ENCODE peak calls at places on chromosomes 1 and 21, in eight cellular contexts. One of them, this sample, is unnamed.

GRCh38 chr1:43996733-43997115 is 5.3 kb downstream of the CCDC24 start:
- DNase-seq in dorsolateral prefrontal cortex: no peak
- DNase-seq in mammary epithelial cell: no peak
- DNase-seq in effector memory CD4-positive, alpha-beta T cell: no peak
- DNase-seq in IMR-90: no peak
- DNase-seq in lower lobe of right lung: no peak
- DNase-seq in AG04450: no peak
- DNase-seq in HCT116: no peak
- DNase-seq in this sample: no peak

GRCh38 chr1:13725714-13726175 is 25.8 kb downstream of the PRDM2 start:
- DNase-seq in dorsolateral prefrontal cortex: no peak
- DNase-seq in mammary epithelial cell: peak; percentile 34
- DNase-seq in effector memory CD4-positive, alpha-beta T cell: peak; percentile 44
- DNase-seq in IMR-90: peak; percentile 25
- DNase-seq in lower lobe of right lung: no peak
- DNase-seq in AG04450: no peak
- DNase-seq in HCT116: peak; percentile 23
- DNase-seq in this sample: peak; percentile 73

GRCh38 chr21:45985471-45986315 is 4.1 kb downstream of the COL6A1 start:
- DNase-seq in dorsolateral prefrontal cortex: no peak
- DNase-seq in mammary epithelial cell: no peak
- DNase-seq in effector memory CD4-positive, alpha-beta T cell: no peak
- DNase-seq in IMR-90: no peak
- DNase-seq in lower lobe of right lung: peak; percentile 43
- DNase-seq in AG04450: no peak
- DNase-seq in HCT116: no peak
- DNase-seq in this sample: no peak

GRCh38 chr21:38840456-38841129 is 34.9 kb downstream of the ETS2 start:
- DNase-seq in dorsolateral prefrontal cortex: no peak
- DNase-seq in mammary epithelial cell: no peak
- DNase-seq in effector memory CD4-positive, alpha-beta T cell: no peak
- DNase-seq in IMR-90: no peak
- DNase-seq in lower lobe of right lung: no peak
- DNase-seq in AG04450: no peak
- DNase-seq in HCT116: no peak
- DNase-seq in this sample: no peak

GRCh38 chr1:201061886-201062285 is 38.4 kb upstream of the KIF21B start:
- DNase-seq in dorsolateral prefrontal cortex: no peak
- DNase-seq in mammary epithelial cell: no peak
- DNase-seq in effector memory CD4-positive, alpha-beta T cell: no peak
- DNase-seq in IMR-90: no peak
- DNase-seq in lower lobe of right lung: no peak
- DNase-seq in AG04450: no peak
- DNase-seq in HCT116: no peak
- DNase-seq in this sample: no peak

GRCh38 chr1:190658907-190659306 is 181.2 kb upstream of the BRINP3 start:
- DNase-seq in dorsolateral prefrontal cortex: no peak
- DNase-seq in mammary epithelial cell: no peak
- DNase-seq in effector memory CD4-positive, alpha-beta T cell: no peak
- DNase-seq in IMR-90: peak; percentile 12
- DNase-seq in lower lobe of right lung: no peak
- DNase-seq in AG04450: no peak
- DNase-seq in HCT116: no peak
- DNase-seq in this sample: no peak

GRCh38 chr1:97783762-97784161 is 137.1 kb downstream of the DPYD start:
- DNase-seq in dorsolateral prefrontal cortex: no peak
- DNase-seq in mammary epithelial cell: no peak
- DNase-seq in effector memory CD4-positive, alpha-beta T cell: no peak
- DNase-seq in IMR-90: no peak
- DNase-seq in lower lobe of right lung: no peak
- DNase-seq in AG04450: no peak
- DNase-seq in HCT116: no peak
- DNase-seq in this sample: no peak

GRCh38 chr1:176987016-176987415 is 177.5 kb downstream of the ASTN1 start:
- DNase-seq in dorsolateral prefrontal cortex: no peak
- DNase-seq in mammary epithelial cell: peak; percentile 58
- DNase-seq in effector memory CD4-positive, alpha-beta T cell: no peak
- DNase-seq in IMR-90: peak; percentile 1
- DNase-seq in lower lobe of right lung: no peak
- DNase-seq in AG04450: no peak
- DNase-seq in HCT116: no peak
- DNase-seq in this sample: peak; percentile 24

GRCh38 chr1:228882785-228883450 is 147.6 kb downstream of the RHOU start:
- DNase-seq in dorsolateral prefrontal cortex: no peak
- DNase-seq in mammary epithelial cell: no peak
- DNase-seq in effector memory CD4-positive, alpha-beta T cell: no peak
- DNase-seq in IMR-90: no peak
- DNase-seq in lower lobe of right lung: no peak
- DNase-seq in AG04450: no peak
- DNase-seq in HCT116: no peak
- DNase-seq in this sample: no peak

GRCh38 chr1:76640092-76640491 is 227.2 kb upstream of the ST6GALNAC5 start:
- DNase-seq in dorsolateral prefrontal cortex: no peak
- DNase-seq in mammary epithelial cell: peak; percentile 31
- DNase-seq in effector memory CD4-positive, alpha-beta T cell: no peak
- DNase-seq in IMR-90: peak; percentile 11
- DNase-seq in lower lobe of right lung: no peak
- DNase-seq in AG04450: no peak
- DNase-seq in HCT116: peak; percentile 29
- DNase-seq in this sample: peak; percentile 73

GRCh38 chr1:171422489-171422888 is 62.8 kb upstream of the PRRC2C start:
- DNase-seq in dorsolateral prefrontal cortex: no peak
- DNase-seq in mammary epithelial cell: peak; percentile 24
- DNase-seq in effector memory CD4-positive, alpha-beta T cell: no peak
- DNase-seq in IMR-90: peak; percentile 62
- DNase-seq in lower lobe of right lung: no peak
- DNase-seq in AG04450: peak; percentile 7
- DNase-seq in HCT116: no peak
- DNase-seq in this sample: no peak

GRCh38 chr1:157732755-157733154 is 32.2 kb upstream of the FCRL3 start:
- DNase-seq in dorsolateral prefrontal cortex: no peak
- DNase-seq in mammary epithelial cell: no peak
- DNase-seq in effector memory CD4-positive, alpha-beta T cell: no peak
- DNase-seq in IMR-90: no peak
- DNase-seq in lower lobe of right lung: no peak
- DNase-seq in AG04450: no peak
- DNase-seq in HCT116: no peak
- DNase-seq in this sample: no peak

GRCh38 chr1:161021168-161021958 is 411 bp upstream of the F11R start:
- DNase-seq in dorsolateral prefrontal cortex: peak; percentile 63
- DNase-seq in mammary epithelial cell: peak; percentile 100
- DNase-seq in effector memory CD4-positive, alpha-beta T cell: peak; percentile 92
- DNase-seq in IMR-90: peak; percentile 20
- DNase-seq in lower lobe of right lung: peak; percentile 97
- DNase-seq in AG04450: no peak
- DNase-seq in HCT116: peak; percentile 99
- DNase-seq in this sample: no peak

GRCh38 chr1:161018631-161018930 is 2.4 kb downstream of the F11R start:
- DNase-seq in dorsolateral prefrontal cortex: no peak
- DNase-seq in mammary epithelial cell: no peak
- DNase-seq in effector memory CD4-positive, alpha-beta T cell: no peak
- DNase-seq in IMR-90: no peak
- DNase-seq in lower lobe of right lung: no peak
- DNase-seq in AG04450: no peak
- DNase-seq in HCT116: no peak
- DNase-seq in this sample: no peak

GRCh38 chr1:161020573-161021167 is at the start of gene F11R:
- DNase-seq in dorsolateral prefrontal cortex: no peak
- DNase-seq in mammary epithelial cell: peak; percentile 87
- DNase-seq in effector memory CD4-positive, alpha-beta T cell: no peak
- DNase-seq in IMR-90: no peak
- DNase-seq in lower lobe of right lung: peak; percentile 79
- DNase-seq in AG04450: no peak
- DNase-seq in HCT116: no peak
- DNase-seq in this sample: peak; percentile 43

GRCh38 chr1:161021959-161022332 is 994 bp upstream of the F11R start:
- DNase-seq in dorsolateral prefrontal cortex: no peak
- DNase-seq in mammary epithelial cell: peak; percentile 82
- DNase-seq in effector memory CD4-positive, alpha-beta T cell: no peak
- DNase-seq in IMR-90: peak; percentile 33
- DNase-seq in lower lobe of right lung: no peak
- DNase-seq in AG04450: no peak
- DNase-seq in HCT116: no peak
- DNase-seq in this sample: no peak

DNA sequence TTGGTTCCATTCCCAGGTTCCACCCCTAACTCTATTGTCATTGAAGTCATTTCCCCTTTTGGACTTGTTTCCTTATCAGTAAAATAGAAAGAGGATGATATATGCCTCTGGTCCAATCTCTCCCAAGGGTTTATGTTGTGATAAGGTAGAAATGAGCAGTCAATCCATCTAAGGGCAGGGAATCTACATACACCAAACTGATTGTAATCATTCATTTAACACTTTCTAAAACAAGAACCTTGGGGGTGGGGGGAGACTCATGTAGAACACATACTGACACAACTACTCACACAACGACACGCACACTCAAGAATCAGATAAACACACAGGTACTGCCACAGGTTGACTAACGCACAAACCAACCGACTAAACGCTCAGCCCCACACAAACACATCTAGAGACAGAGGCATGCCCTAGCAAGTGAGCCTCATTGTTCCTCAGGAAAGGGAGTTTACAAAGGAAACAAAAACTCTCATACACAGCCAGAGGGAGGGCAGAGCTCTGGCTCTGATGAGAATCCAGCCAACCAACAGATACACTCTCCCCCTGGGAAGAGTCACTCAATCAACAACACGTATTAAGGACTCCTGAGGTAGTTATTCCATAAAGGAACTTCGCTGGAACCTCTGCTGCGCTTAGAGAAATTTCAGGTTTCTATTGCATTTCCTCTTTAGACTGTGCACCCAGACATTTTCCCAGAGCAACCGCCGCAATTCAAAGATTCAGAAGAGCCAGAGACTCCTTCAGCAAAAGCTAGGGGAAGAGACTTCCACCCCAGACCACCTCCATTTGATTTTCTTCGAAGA is 982 bp downstream of the F11R start:
- DNase-seq in dorsolateral prefrontal cortex: no peak
- DNase-seq in mammary epithelial cell: peak; percentile 95
- DNase-seq in effector memory CD4-positive, alpha-beta T cell: no peak
- DNase-seq in IMR-90: no peak
- DNase-seq in lower lobe of right lung: no peak
- DNase-seq in AG04450: no peak
- DNase-seq in HCT116: no peak
- DNase-seq in this sample: no peak
- H3K4me3 ChIP-seq in dorsolateral prefrontal cortex: peak overlapping the region; percentile 48
- H3K4me3 ChIP-seq in mammary epithelial cell: peak overlapping the region; percentile 74
- H3K4me3 ChIP-seq in effector memory CD4-positive, alpha-beta T cell: peak overlapping the region; percentile 69
- H3K4me3 ChIP-seq in IMR-90: peak overlapping the region; percentile 58
- H3K4me3 ChIP-seq in lower lobe of right lung: peak overlapping the region; percentile 91
- H3K4me3 ChIP-seq in AG04450: peak overlapping the region; percentile 58
- H3K4me3 ChIP-seq in HCT116: peak overlapping the region; percentile 97
- H3K4me3 ChIP-seq in this sample: peak overlapping the region; percentile 91

GRCh38 chr1:90835172-90835660 is 118.1 kb upstream of the BARHL2 start:
- DNase-seq in dorsolateral prefrontal cortex: no peak
- DNase-seq in mammary epithelial cell: no peak
- DNase-seq in effector memory CD4-positive, alpha-beta T cell: no peak
- DNase-seq in IMR-90: no peak
- DNase-seq in lower lobe of right lung: no peak
- DNase-seq in AG04450: no peak
- DNase-seq in HCT116: no peak
- DNase-seq in this sample: no peak

GRCh38 chr1:90836345-90836679 is 119.2 kb upstream of the BARHL2 start:
- DNase-seq in dorsolateral prefrontal cortex: no peak
- DNase-seq in mammary epithelial cell: no peak
- DNase-seq in effector memory CD4-positive, alpha-beta T cell: no peak
- DNase-seq in IMR-90: no peak
- DNase-seq in lower lobe of right lung: no peak
- DNase-seq in AG04450: no peak
- DNase-seq in HCT116: no peak
- DNase-seq in this sample: no peak

GRCh38 chr1:90834354-90835171 is 117.5 kb upstream of the BARHL2 start:
- DNase-seq in dorsolateral prefrontal cortex: no peak
- DNase-seq in mammary epithelial cell: no peak
- DNase-seq in effector memory CD4-positive, alpha-beta T cell: no peak
- DNase-seq in IMR-90: no peak
- DNase-seq in lower lobe of right lung: no peak
- DNase-seq in AG04450: no peak
- DNase-seq in HCT116: no peak
- DNase-seq in this sample: no peak

GRCh38 chr1:90837420-90837819 is 120.3 kb upstream of the BARHL2 start:
- DNase-seq in dorsolateral prefrontal cortex: no peak
- DNase-seq in mammary epithelial cell: no peak
- DNase-seq in effector memory CD4-positive, alpha-beta T cell: no peak
- DNase-seq in IMR-90: no peak
- DNase-seq in lower lobe of right lung: no peak
- DNase-seq in AG04450: no peak
- DNase-seq in HCT116: no peak
- DNase-seq in this sample: no peak

GRCh38 chr1:90835661-90836344 is 118.7 kb upstream of the BARHL2 start:
- DNase-seq in dorsolateral prefrontal cortex: no peak
- DNase-seq in mammary epithelial cell: no peak
- DNase-seq in effector memory CD4-positive, alpha-beta T cell: no peak
- DNase-seq in IMR-90: no peak
- DNase-seq in lower lobe of right lung: no peak
- DNase-seq in AG04450: no peak
- DNase-seq in HCT116: no peak
- DNase-seq in this sample: no peak
- H3K27me3 ChIP-seq in dorsolateral prefrontal cortex: peaks cover 96% of the 10 kb centered on the region
- H3K27me3 ChIP-seq in mammary epithelial cell: peaks cover 41% of the 10 kb centered on the region
- H3K27me3 ChIP-seq in effector memory CD4-positive, alpha-beta T cell: peaks cover 63% of the 10 kb centered on the region
- H3K27me3 ChIP-seq in IMR-90: peaks cover 86% of the 10 kb centered on the region
- H3K27me3 ChIP-seq in lower lobe of right lung: peaks cover 93% of the 10 kb centered on the region
- H3K27me3 ChIP-seq in AG04450: peaks cover 80% of the 10 kb centered on the region
- H3K27me3 ChIP-seq in HCT116: no peaks in the 10 kb centered on the region
- H3K27me3 ChIP-seq in this sample: peaks cover 20% of the 10 kb centered on the region

GRCh38 chr1:15948091-15948591 is 27.8 kb downstream of the ZBTB17 start:
- DNase-seq in dorsolateral prefrontal cortex: no peak
- DNase-seq in mammary epithelial cell: no peak
- DNase-seq in effector memory CD4-positive, alpha-beta T cell: no peak
- DNase-seq in IMR-90: no peak
- DNase-seq in lower lobe of right lung: no peak
- DNase-seq in AG04450: no peak
- DNase-seq in HCT116: no peak
- DNase-seq in this sample: no peak
- H3K4me3 ChIP-seq in dorsolateral prefrontal cortex: no peak overlapping the region
- H3K4me3 ChIP-seq in mammary epithelial cell: no peak overlapping the region
- H3K4me3 ChIP-seq in effector memory CD4-positive, alpha-beta T cell: no peak overlapping the region
- H3K4me3 ChIP-seq in IMR-90: no peak overlapping the region
- H3K4me3 ChIP-seq in lower lobe of right lung: no peak overlapping the region
- H3K4me3 ChIP-seq in AG04450: no peak overlapping the region
- H3K4me3 ChIP-seq in HCT116: no peak overlapping the region
- H3K4me3 ChIP-seq in this sample: peak overlapping the region; percentile 26

DNA sequence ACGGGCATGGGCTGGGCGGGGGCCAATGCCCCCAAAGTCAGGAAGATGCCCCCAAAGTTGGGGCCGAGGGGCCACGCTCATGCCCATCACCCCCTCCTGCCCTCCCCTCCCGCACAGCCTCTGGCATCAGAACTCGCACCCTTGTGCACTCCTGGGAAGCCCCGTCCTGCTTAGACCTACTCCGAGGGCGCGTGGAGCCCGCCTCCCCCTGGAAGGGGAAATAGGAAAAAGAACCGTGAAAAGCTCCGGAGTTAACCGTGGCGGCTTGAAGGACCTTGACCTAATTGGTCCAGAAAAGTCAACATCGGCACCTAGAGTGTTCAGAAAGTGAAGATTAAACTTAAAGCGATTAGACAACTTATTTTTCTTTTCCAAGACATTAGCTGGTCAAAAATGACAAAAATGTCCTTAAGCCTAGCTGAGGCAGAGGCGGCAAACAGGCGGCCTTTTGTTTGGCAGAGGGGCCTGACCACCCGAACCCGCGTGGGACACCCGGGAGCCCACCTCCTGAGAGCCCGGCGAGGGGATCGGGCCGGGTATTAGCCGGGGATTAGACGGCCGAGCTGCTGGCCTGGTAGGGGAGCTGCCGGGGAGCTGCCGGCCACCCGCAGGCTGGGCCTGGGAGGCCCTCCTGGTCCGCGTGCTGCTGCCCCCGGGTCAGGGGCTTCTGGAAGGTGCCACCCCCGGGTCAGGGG is 65.5 kb downstream of the PRDM16 start:
- DNase-seq in dorsolateral prefrontal cortex: no peak
- DNase-seq in mammary epithelial cell: no peak
- DNase-seq in effector memory CD4-positive, alpha-beta T cell: no peak
- DNase-seq in IMR-90: no peak
- DNase-seq in lower lobe of right lung: no peak
- DNase-seq in AG04450: no peak
- DNase-seq in HCT116: no peak
- DNase-seq in this sample: no peak
- H3K27me3 ChIP-seq in dorsolateral prefrontal cortex: peaks cover 7% of the 10 kb centered on the region
- H3K27me3 ChIP-seq in mammary epithelial cell: no peaks in the 10 kb centered on the region
- H3K27me3 ChIP-seq in effector memory CD4-positive, alpha-beta T cell: no peaks in the 10 kb centered on the region
- H3K27me3 ChIP-seq in IMR-90: no peaks in the 10 kb centered on the region
- H3K27me3 ChIP-seq in lower lobe of right lung: peaks cover 4% of the 10 kb centered on the region
- H3K27me3 ChIP-seq in AG04450: peaks cover 3% of the 10 kb centered on the region
- H3K27me3 ChIP-seq in HCT116: no peaks in the 10 kb centered on the region
- H3K27me3 ChIP-seq in this sample: peaks cover 32% of the 10 kb centered on the region